ENCODE peak calls at places on chromosomes 13 and 19, in eight cellular contexts. One of them, this sample, is unnamed.

GRCh38 chr13:54241719-54242118 is 1213.1 kb downstream of the OLFM4 start:
- DNase-seq in brain microvascular endothelial cell: no peak
- DNase-seq in H9: no peak
- DNase-seq in cardiac muscle cell: peak; percentile 66
- DNase-seq in WTC11: no peak
- DNase-seq in heart left ventricle: no peak
- DNase-seq in HL-60: no peak
- DNase-seq in dorsolateral prefrontal cortex: no peak
- DNase-seq in this sample: no peak

GRCh38 chr13:33235078-33235477 is 50.5 kb downstream of the STARD13 start:
- DNase-seq in brain microvascular endothelial cell: peak; percentile 47
- DNase-seq in H9: no peak
- DNase-seq in cardiac muscle cell: peak; percentile 60
- DNase-seq in WTC11: no peak
- DNase-seq in heart left ventricle: no peak
- DNase-seq in HL-60: no peak
- DNase-seq in dorsolateral prefrontal cortex: no peak
- DNase-seq in this sample: no peak

GRCh38 chr19:48361912-48362311 is 1.8 kb downstream of the TMEM143 start:
- DNase-seq in brain microvascular endothelial cell: no peak
- DNase-seq in H9: no peak
- DNase-seq in cardiac muscle cell: no peak
- DNase-seq in WTC11: no peak
- DNase-seq in heart left ventricle: no peak
- DNase-seq in HL-60: no peak
- DNase-seq in dorsolateral prefrontal cortex: no peak
- DNase-seq in this sample: no peak

GRCh38 chr13:80454245-80454644 is 113.3 kb upstream of the SPRY2 start:
- DNase-seq in brain microvascular endothelial cell: peak; percentile 55
- DNase-seq in H9: no peak
- DNase-seq in cardiac muscle cell: no peak
- DNase-seq in WTC11: no peak
- DNase-seq in heart left ventricle: no peak
- DNase-seq in HL-60: peak; percentile 87
- DNase-seq in dorsolateral prefrontal cortex: no peak
- DNase-seq in this sample: no peak

GRCh38 chr13:39336964-39337363 is 266.0 kb downstream of the LHFPL6 start:
- DNase-seq in brain microvascular endothelial cell: no peak
- DNase-seq in H9: no peak
- DNase-seq in cardiac muscle cell: no peak
- DNase-seq in WTC11: no peak
- DNase-seq in heart left ventricle: no peak
- DNase-seq in HL-60: no peak
- DNase-seq in dorsolateral prefrontal cortex: no peak
- DNase-seq in this sample: no peak

GRCh38 chr13:36275190-36276002 is 22.2 kb downstream of the CCDC169 start:
- DNase-seq in brain microvascular endothelial cell: peak; percentile 90
- DNase-seq in H9: no peak
- DNase-seq in cardiac muscle cell: peak; percentile 71
- DNase-seq in WTC11: no peak
- DNase-seq in heart left ventricle: no peak
- DNase-seq in HL-60: peak; percentile 42
- DNase-seq in dorsolateral prefrontal cortex: no peak
- DNase-seq in this sample: peak; percentile 8

GRCh38 chr19:44757735-44758505 is 9.4 kb downstream of the BCL3 start:
- DNase-seq in brain microvascular endothelial cell: no peak
- DNase-seq in H9: peak; percentile 74
- DNase-seq in cardiac muscle cell: peak; percentile 90
- DNase-seq in WTC11: peak; percentile 76
- DNase-seq in heart left ventricle: peak; percentile 88
- DNase-seq in HL-60: no peak
- DNase-seq in dorsolateral prefrontal cortex: no peak
- DNase-seq in this sample: peak; percentile 77

GRCh38 chr13:20101467-20102316 is 59.2 kb downstream of the GJA3 start:
- DNase-seq in brain microvascular endothelial cell: no peak
- DNase-seq in H9: no peak
- DNase-seq in cardiac muscle cell: peak; percentile 42
- DNase-seq in WTC11: no peak
- DNase-seq in heart left ventricle: no peak
- DNase-seq in HL-60: no peak
- DNase-seq in dorsolateral prefrontal cortex: no peak
- DNase-seq in this sample: no peak

GRCh38 chr19:28731577-28731976 is 481.4 kb downstream of the UQCRFS1 start:
- DNase-seq in brain microvascular endothelial cell: no peak
- DNase-seq in H9: no peak
- DNase-seq in cardiac muscle cell: no peak
- DNase-seq in WTC11: no peak
- DNase-seq in heart left ventricle: no peak
- DNase-seq in HL-60: no peak
- DNase-seq in dorsolateral prefrontal cortex: no peak
- DNase-seq in this sample: no peak
- TF ChIP-seq CTCF in brain microvascular endothelial cell: no peak
- TF ChIP-seq CTCF in H9: peak; percentile 38
- TF ChIP-seq CTCF in cardiac muscle cell: no peak
- TF ChIP-seq CTCF in WTC11: no peak
- TF ChIP-seq CTCF in heart left ventricle: no peak
- TF ChIP-seq CTCF in HL-60: no peak
- TF ChIP-seq CTCF in dorsolateral prefrontal cortex: no peak
- TF ChIP-seq CTCF in this sample: no peak

DNA sequence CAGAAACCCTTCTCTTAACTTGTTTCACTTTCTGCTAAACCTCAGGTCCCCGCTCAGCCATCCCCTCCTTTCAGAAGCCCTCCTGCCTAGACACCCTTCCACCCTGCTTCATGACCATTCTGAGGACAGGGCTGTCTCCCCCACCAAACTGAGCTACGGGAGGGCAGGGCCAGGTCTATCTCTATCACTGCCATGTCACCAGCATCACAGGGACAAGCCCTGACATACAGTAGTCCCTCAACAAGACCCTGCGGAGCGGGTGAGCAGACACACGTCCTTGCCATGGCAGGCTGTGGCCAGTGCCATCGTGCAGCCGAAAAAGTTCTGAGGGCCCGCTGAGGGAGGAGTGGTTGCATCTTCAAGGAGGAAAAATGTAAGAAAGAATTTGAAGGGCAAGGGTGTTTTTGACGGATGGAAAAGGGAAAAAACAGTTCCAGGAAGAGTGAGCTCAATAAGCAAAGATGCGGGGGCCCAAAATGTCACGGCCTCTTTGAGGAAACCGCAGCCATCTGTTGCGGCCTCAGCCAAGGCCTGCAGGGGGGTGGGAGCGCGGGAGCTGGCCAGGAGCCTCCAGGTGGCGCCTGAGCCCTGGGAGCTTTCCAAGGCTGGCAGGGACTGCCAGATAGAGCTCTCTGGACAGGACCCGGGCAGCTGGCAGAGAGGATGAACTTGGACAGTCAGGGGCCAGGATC is 8.1 kb downstream of the PTGIR start:
- DNase-seq in brain microvascular endothelial cell: no peak
- DNase-seq in H9: peak; percentile 82
- DNase-seq in cardiac muscle cell: peak; percentile 81
- DNase-seq in WTC11: peak; percentile 82
- DNase-seq in heart left ventricle: peak; percentile 80
- DNase-seq in HL-60: peak; percentile 61
- DNase-seq in dorsolateral prefrontal cortex: no peak
- DNase-seq in this sample: peak; percentile 73
- TF ChIP-seq CTCF in brain microvascular endothelial cell: peak; percentile 74
- TF ChIP-seq CTCF in H9: peak; percentile 75
- TF ChIP-seq CTCF in cardiac muscle cell: peak; percentile 39
- TF ChIP-seq CTCF in WTC11: no peak
- TF ChIP-seq CTCF in heart left ventricle: peak; percentile 37
- TF ChIP-seq CTCF in HL-60: no peak
- TF ChIP-seq CTCF in dorsolateral prefrontal cortex: peak; percentile 27
- TF ChIP-seq CTCF in this sample: peak; percentile 46

DNA sequence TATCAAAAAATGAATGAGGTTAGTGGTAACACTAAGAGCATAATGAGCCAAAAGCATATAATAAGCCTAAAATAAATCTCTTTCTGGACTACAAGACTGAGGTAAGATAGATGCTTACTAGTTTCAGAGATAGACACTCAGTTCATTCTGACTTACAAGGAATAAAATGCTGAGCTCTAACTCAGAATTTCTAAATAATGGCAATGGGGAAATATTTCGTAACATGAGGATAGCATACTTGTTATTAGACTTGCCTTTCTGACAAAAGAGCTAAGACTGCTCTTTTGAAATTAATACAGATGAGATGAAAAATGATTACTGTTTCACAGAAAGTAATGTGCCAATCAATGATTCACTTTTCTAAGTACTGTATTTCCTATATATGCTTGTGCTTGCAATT is 2770.9 kb upstream of the PCDH20 start:
- DNase-seq in brain microvascular endothelial cell: no peak
- DNase-seq in H9: no peak
- DNase-seq in cardiac muscle cell: no peak
- DNase-seq in WTC11: no peak
- DNase-seq in heart left ventricle: no peak
- DNase-seq in HL-60: no peak
- DNase-seq in dorsolateral prefrontal cortex: no peak
- DNase-seq in this sample: no peak
- TF ChIP-seq CTCF in brain microvascular endothelial cell: no peak
- TF ChIP-seq CTCF in H9: no peak
- TF ChIP-seq CTCF in cardiac muscle cell: no peak
- TF ChIP-seq CTCF in WTC11: no peak
- TF ChIP-seq CTCF in heart left ventricle: no peak
- TF ChIP-seq CTCF in HL-60: no peak
- TF ChIP-seq CTCF in dorsolateral prefrontal cortex: no peak
- TF ChIP-seq CTCF in this sample: no peak

GRCh38 chr19:1652471-1653299 is at the start of gene TCF3:
- DNase-seq in brain microvascular endothelial cell: peak; percentile 97
- DNase-seq in H9: peak; percentile 97
- DNase-seq in cardiac muscle cell: peak; percentile 99
- DNase-seq in WTC11: peak; percentile 96
- DNase-seq in heart left ventricle: peak; percentile 99
- DNase-seq in HL-60: peak; percentile 97
- DNase-seq in dorsolateral prefrontal cortex: peak; percentile 97
- DNase-seq in this sample: peak; percentile 98

GRCh38 chr19:1650627-1651009 is 1.8 kb downstream of the TCF3 start:
- DNase-seq in brain microvascular endothelial cell: no peak
- DNase-seq in H9: no peak
- DNase-seq in cardiac muscle cell: peak; percentile 24
- DNase-seq in WTC11: peak; percentile 61
- DNase-seq in heart left ventricle: no peak
- DNase-seq in HL-60: no peak
- DNase-seq in dorsolateral prefrontal cortex: no peak
- DNase-seq in this sample: no peak

GRCh38 chr19:1651061-1651547 is 1.3 kb downstream of the TCF3 start:
- DNase-seq in brain microvascular endothelial cell: no peak
- DNase-seq in H9: no peak
- DNase-seq in cardiac muscle cell: peak; percentile 23
- DNase-seq in WTC11: peak; percentile 56
- DNase-seq in heart left ventricle: peak; percentile 44
- DNase-seq in HL-60: no peak
- DNase-seq in dorsolateral prefrontal cortex: no peak
- DNase-seq in this sample: peak; percentile 48

GRCh38 chr19:1653300-1653628 is 849 bp upstream of the TCF3 start:
- DNase-seq in brain microvascular endothelial cell: no peak
- DNase-seq in H9: no peak
- DNase-seq in cardiac muscle cell: no peak
- DNase-seq in WTC11: no peak
- DNase-seq in heart left ventricle: no peak
- DNase-seq in HL-60: no peak
- DNase-seq in dorsolateral prefrontal cortex: no peak
- DNase-seq in this sample: no peak

DNA sequence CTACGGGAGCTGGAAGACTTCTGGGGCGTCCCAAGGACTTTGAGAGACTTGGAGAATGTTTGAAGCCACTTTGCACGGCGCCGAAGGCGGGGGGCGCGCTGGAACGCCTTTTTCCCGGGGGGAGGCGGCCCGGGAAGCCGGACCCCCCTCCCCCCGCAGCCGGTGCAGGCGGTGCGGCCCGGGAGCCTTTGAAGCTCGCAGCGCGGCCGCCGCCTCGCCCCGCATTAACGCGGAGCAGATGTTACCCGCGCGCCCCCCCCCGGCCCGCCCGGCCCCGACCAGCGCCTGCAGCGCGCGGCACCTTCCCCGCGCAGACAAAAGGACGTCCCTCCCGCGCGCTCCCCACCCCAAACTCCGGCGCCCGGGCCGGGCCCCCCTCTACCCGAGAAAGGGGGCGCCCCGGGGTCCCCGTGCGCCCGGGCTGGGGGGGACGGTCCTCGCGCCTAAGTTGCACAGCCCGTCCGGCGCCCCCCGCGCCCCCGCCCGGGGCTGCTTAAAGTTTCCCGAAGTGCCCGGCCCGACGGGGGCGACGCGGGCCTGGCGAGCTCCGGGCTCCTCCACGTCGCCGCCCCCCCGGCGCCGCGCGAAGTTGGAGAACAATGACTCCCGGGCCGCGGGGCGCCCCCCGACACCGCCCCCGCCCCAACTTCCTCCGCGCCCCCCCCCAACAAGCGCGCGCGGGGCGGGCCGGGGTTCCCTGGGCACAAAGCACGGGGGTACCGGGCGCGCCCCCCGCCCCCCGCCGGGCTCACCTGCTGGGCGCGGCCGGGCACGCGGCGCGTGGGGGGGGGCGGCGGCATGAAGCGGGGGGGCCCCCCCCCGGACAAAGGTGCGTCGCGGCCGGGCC is 644 bp downstream of the TCF3 start:
- DNase-seq in brain microvascular endothelial cell: no peak
- DNase-seq in H9: no peak
- DNase-seq in cardiac muscle cell: peak; percentile 60
- DNase-seq in WTC11: no peak
- DNase-seq in heart left ventricle: peak; percentile 69
- DNase-seq in HL-60: peak; percentile 25
- DNase-seq in dorsolateral prefrontal cortex: no peak
- DNase-seq in this sample: peak; percentile 48
- TF ChIP-seq CTCF in brain microvascular endothelial cell: no peak
- TF ChIP-seq CTCF in H9: no peak
- TF ChIP-seq CTCF in cardiac muscle cell: no peak
- TF ChIP-seq CTCF in WTC11: no peak
- TF ChIP-seq CTCF in heart left ventricle: no peak
- TF ChIP-seq CTCF in HL-60: no peak
- TF ChIP-seq CTCF in dorsolateral prefrontal cortex: no peak
- TF ChIP-seq CTCF in this sample: no peak

GRCh38 chr19:58181902-58182576 is 822 bp upstream of the ZNF274 start:
- DNase-seq in brain microvascular endothelial cell: peak; percentile 39
- DNase-seq in H9: peak; percentile 75
- DNase-seq in cardiac muscle cell: peak; percentile 55
- DNase-seq in WTC11: peak; percentile 79
- DNase-seq in heart left ventricle: no peak
- DNase-seq in HL-60: peak; percentile 86
- DNase-seq in dorsolateral prefrontal cortex: no peak
- DNase-seq in this sample: peak; percentile 30
- TF ChIP-seq CTCF in brain microvascular endothelial cell: peak; percentile 73
- TF ChIP-seq CTCF in H9: peak; percentile 75
- TF ChIP-seq CTCF in cardiac muscle cell: peak; percentile 56
- TF ChIP-seq CTCF in WTC11: peak; percentile 62
- TF ChIP-seq CTCF in heart left ventricle: peak; percentile 51
- TF ChIP-seq CTCF in HL-60: peak; percentile 78
- TF ChIP-seq CTCF in dorsolateral prefrontal cortex: peak; percentile 31
- TF ChIP-seq CTCF in this sample: no peak

DNA sequence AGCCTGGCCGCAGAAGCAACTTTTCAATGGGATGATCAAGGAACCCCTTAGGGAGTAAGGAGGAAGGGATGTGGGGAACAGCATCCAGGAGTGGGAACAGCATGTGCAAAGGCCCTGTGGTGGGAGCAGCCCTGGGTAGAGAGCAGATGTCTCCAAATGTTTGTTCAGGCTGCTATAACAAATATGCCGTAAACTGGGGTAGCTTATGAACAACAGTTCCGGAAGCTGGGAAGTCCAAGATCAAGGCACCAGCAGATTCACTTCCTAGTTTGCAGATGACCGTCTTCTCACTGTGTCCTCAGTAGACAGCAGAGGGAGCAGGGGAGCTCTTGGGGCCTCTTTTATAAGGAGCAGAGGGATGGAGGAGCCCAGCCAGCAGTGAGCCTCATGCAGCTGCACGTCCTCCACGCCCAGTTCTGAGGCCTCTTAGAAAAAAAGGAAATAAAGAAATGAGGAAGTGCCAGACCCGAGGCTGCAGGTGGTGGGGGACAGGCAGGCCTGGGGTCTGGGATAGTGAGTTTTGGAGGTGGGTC is 4.2 kb upstream of the LRRC25 start:
- DNase-seq in brain microvascular endothelial cell: peak; percentile 62
- DNase-seq in H9: no peak
- DNase-seq in cardiac muscle cell: no peak
- DNase-seq in WTC11: no peak
- DNase-seq in heart left ventricle: no peak
- DNase-seq in HL-60: peak; percentile 98
- DNase-seq in dorsolateral prefrontal cortex: no peak
- DNase-seq in this sample: no peak
- TF ChIP-seq CTCF in brain microvascular endothelial cell: peak; percentile 72
- TF ChIP-seq CTCF in H9: peak; percentile 60
- TF ChIP-seq CTCF in cardiac muscle cell: peak; percentile 50
- TF ChIP-seq CTCF in WTC11: no peak
- TF ChIP-seq CTCF in heart left ventricle: peak; percentile 23
- TF ChIP-seq CTCF in HL-60: peak; percentile 55
- TF ChIP-seq CTCF in dorsolateral prefrontal cortex: no peak
- TF ChIP-seq CTCF in this sample: peak; percentile 8